ENCODE peak calls at places on chromosomes 13 and 19, in nine cellular contexts. B is MCF 10A; Z is stimulated activated CD8-positive, alpha-beta memory T cell treated with anti-CD3 and anti-CD28 coated beads, Interleukin-7, amount 100 ng/mL, for 48 hours; E is ACHN; O is testis; A is lung; G is GM12864; Y is stimulated activated CD4-positive, alpha-beta T cell treated with anti-CD3 and anti-CD28 coated beads, Interleukin-1b, Interleukin-23, amount 100 ng/mL, for 1 hour; N is brain pericyte. C is an unnamed sample.

GRCh38 chr13:88761145-88761544 is 1090.0 kb downstream of the SLITRK5 start:
- DNase-seq in G (no peak), Z (no peak), O (no peak), E (no peak), Y (no peak), N (no peak), A (no peak), B (no peak), C (no peak)

GRCh38 chr19:58581227-58582141 is 8.3 kb upstream of the MZF1 start:
- DNase-seq in G (peak; percentile 70), O (peak; percentile 89), Z (peak; percentile 78), Y (peak; percentile 74), N (peak; percentile 67), E (no peak), B (peak; percentile 55), A (peak; percentile 89), C (peak; percentile 89)

GRCh38 chr13:100675660-100676129 is 1.1 kb upstream of the TMTC4 start:
- DNase-seq in O (no peak), B (no peak), N (no peak), E (no peak), Y (no peak), Z (no peak), A (no peak), G (no peak), C (no peak)

GRCh38 chr13:51564671-51565070 is 19.6 kb upstream of the WDFY2 start:
- DNase-seq in G (no peak), A (no peak), B (no peak), E (no peak), Z (no peak), Y (no peak), O (no peak), N (no peak), C (no peak)

GRCh38 chr19:40611096-40611495 is 9.9 kb downstream of the LTBP4 start:
- DNase-seq in Y (no peak), A (peak; percentile 58), N (no peak), Z (no peak), O (no peak), G (no peak), B (peak; percentile 43), E (no peak), C (no peak)

GRCh38 chr13:112879283-112879833 is 89.7 kb upstream of the MCF2L start:
- DNase-seq in N (no peak), A (no peak), Z (no peak), O (no peak), B (no peak), E (no peak), G (no peak), Y (no peak), C (no peak)

GRCh38 chr19:46803555-46803954 is 15.2 kb upstream of the SLC1A5 start:
- DNase-seq in A (no peak), B (no peak), O (no peak), N (no peak), Z (no peak), Y (no peak), G (no peak), E (no peak), C (no peak)

GRCh38 chr19:867855-868457 is 8.5 kb downstream of the CFD start:
- DNase-seq in G (no peak), E (no peak), Y (no peak), O (no peak), N (no peak), A (no peak), B (no peak), Z (no peak), C (no peak)

GRCh38 chr13:99267927-99268326 is 9.7 kb upstream of the GPR18 start:
- DNase-seq in Y (no peak), E (no peak), A (no peak), Z (no peak), N (no peak), O (no peak), B (no peak), G (no peak), C (no peak)